ENCODE peak calls at places on chromosomes 4 and X, in eight cellular contexts. U is lower lobe of right lung, S is IMR-90, J is ovary, H is mammary epithelial cell, B is ascending aorta, I is tibial artery, A is pancreas. Q is an unnamed sample. For H3K36me3, the result is how much of the 10 kb centered on the place peaks cover.

GRCh38 chr4:175419120-175419774 is 392.8 kb downstream of the GPM6A start:
- DNase-seq in U (no peak), S (peak), J (no peak), H (peak), B (no peak), I (no peak), A (no peak), Q (no peak)

GRCh38 chr4:125735107-125735506 is 420.4 kb downstream of the FAT4 start:
- DNase-seq in U (no peak), S (peak), J (no peak), H (peak), B (no peak), I (no peak), A (no peak), Q (no peak)

GRCh38 chr4:68817386-68817785 is 1.6 kb downstream of the UGT2B10 start:
- DNase-seq in U (no peak), S (no peak), J (no peak), H (no peak), B (no peak), I (no peak), A (no peak), Q (no peak)

GRCh38 chrX:920234-920799 is 289.7 kb downstream of the SHOX start:
- DNase-seq in U (no peak), S (no peak), J (no peak), H (no peak), B (no peak), I (peak), A (no peak), Q (no peak)

GRCh38 chr4:125432078-125432477 is 117.3 kb downstream of the FAT4 start:
- DNase-seq in U (no peak), S (peak), J (no peak), H (no peak), B (no peak), I (no peak), A (no peak), Q (no peak)

GRCh38 chr4:99949999-99950912 is at the start of gene H2AZ1:
- DNase-seq in U (peak), S (peak), J (peak), H (peak), B (peak), I (peak), A (peak), Q (no peak)

GRCh38 chrX:100083146-100083715 is 326.8 kb downstream of the PCDH19 start:
- DNase-seq in U (no peak), S (no peak), J (no peak), H (peak), B (no peak), I (no peak), A (no peak), Q (no peak)

GRCh38 chr4:104493071-104493831 is 1.4 kb downstream of the CXXC4 start:
- DNase-seq in U (no peak), S (no peak), J (no peak), H (no peak), B (no peak), I (no peak), A (no peak), Q (no peak)

GRCh38 chr4:20592666-20593065 is 107.6 kb upstream of the PACRGL start:
- DNase-seq in U (no peak), S (peak), J (no peak), H (no peak), B (no peak), I (no peak), A (no peak), Q (no peak)

GRCh38 chrX:16739574-16739973 is 20.2 kb downstream of the SYAP1 start:
- DNase-seq in U (no peak), S (no peak), J (no peak), H (no peak), B (no peak), I (no peak), A (no peak), Q (no peak)

GRCh38 chrX:108036298-108036973 is 8.4 kb upstream of the VSIG1 start:
- DNase-seq in U (no peak), S (peak), J (no peak), H (peak), B (no peak), I (no peak), A (no peak), Q (no peak)

GRCh38 chrX:140157611-140158010 is 192.3 kb upstream of the CXorf66 start:
- DNase-seq in U (no peak), S (peak), J (no peak), H (peak), B (no peak), I (no peak), A (no peak), Q (no peak)

GRCh38 chr4:56086073-56086521 is 137.4 kb downstream of the CEP135 start:
- DNase-seq in U (no peak), S (no peak), J (no peak), H (no peak), B (no peak), I (no peak), A (no peak), Q (no peak)

GRCh38 chr4:101693842-101694398 is 96.6 kb upstream of the BANK1 start:
- DNase-seq in U (no peak), S (no peak), J (no peak), H (peak), B (no peak), I (no peak), A (no peak), Q (no peak)

GRCh38 chr4:18860836-18861530 is 839.4 kb upstream of the LCORL start:
- DNase-seq in U (no peak), S (no peak), J (no peak), H (no peak), B (no peak), I (no peak), A (no peak), Q (no peak)

GRCh38 chr4:182925298-182925738 is 8.1 kb upstream of the DCTD start:
- DNase-seq in U (peak), S (peak), J (peak), H (peak), B (no peak), I (peak), A (peak), Q (no peak)

GRCh38 chr4:156830356-156830755 is 141.2 kb downstream of the PDGFC start:
- DNase-seq in U (no peak), S (peak), J (no peak), H (peak), B (no peak), I (no peak), A (no peak), Q (no peak)

GRCh38 chr4:80043534-80043933 is 29.5 kb downstream of the ANTXR2 start:
- DNase-seq in U (no peak), S (peak), J (peak), H (no peak), B (no peak), I (no peak), A (no peak), Q (no peak)

GRCh38 chr4:187354740-187355139 is 631.1 kb upstream of the FAT1 start:
- DNase-seq in U (no peak), S (no peak), J (no peak), H (peak), B (no peak), I (no peak), A (no peak), Q (no peak)
- TF ChIP-seq CTCF in U (no peak), S (no peak), J (no peak), H (no peak), B (no peak), I (no peak), A (no peak), Q (no peak)

DNA sequence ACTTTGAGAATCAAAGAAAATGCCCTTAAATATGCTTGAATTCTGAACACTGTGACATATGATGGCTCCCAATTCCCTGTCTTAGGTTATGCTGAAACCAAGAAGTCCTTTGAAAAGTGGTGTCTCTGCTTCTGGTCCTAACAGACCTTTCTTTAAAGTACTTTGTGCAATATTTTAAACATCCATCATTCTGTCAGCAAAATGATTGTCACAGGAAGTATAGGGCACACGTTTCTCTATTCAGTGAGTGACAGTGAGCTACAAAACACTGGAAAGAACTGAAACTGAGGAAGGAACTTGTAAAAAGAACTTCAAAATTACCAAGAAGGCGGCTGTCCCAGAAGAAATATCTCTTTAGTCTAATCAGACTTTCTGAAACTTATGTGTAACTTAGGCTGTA is 12.2 kb upstream of the NUP54 start:
- DNase-seq in U (no peak), S (no peak), J (no peak), H (no peak), B (no peak), I (no peak), A (no peak), Q (no peak)
- H3K36me3 ChIP-seq in U (half or more), S (under half), J (under half), H (under half), B (under half), I (half or more), A (under half), Q (half or more)

GRCh38 chr4:168771251-168771650 is 238.8 kb downstream of the CBR4 start:
- DNase-seq in U (no peak), S (no peak), J (no peak), H (no peak), B (no peak), I (no peak), A (no peak), Q (no peak)
- TF ChIP-seq CTCF in U (no peak), S (no peak), J (no peak), H (no peak), B (no peak), I (no peak), A (no peak), Q (no peak)

GRCh38 chr4:92262371-92262770 is 41.4 kb upstream of the GRID2 start:
- DNase-seq in U (no peak), S (no peak), J (no peak), H (no peak), B (no peak), I (no peak), A (no peak), Q (no peak)
- H3K36me3 ChIP-seq in U (under half), S (under half), J (under half), H (under half), B (under half), I (under half), A (under half), Q (under half)

DNA sequence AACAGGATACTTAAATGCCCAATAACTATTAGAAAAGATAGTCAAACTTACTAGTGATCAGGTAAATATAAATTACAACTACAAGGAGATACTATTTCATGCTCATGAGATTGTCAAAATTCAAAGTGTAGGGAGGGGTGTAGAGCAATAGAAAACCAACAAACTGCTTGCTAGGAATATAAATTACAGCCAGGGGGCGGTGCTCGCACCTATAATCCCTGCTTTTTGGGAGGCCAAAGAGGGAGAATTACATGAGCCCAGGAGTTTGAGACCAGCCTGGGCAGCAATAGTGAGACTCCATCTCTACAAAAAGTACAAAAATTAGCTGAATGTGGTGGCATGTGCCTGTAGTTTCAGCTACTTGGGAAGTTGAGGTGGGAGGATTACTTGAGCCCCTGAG is 556.5 kb upstream of the NR3C2 start:
- DNase-seq in U (no peak), S (peak), J (no peak), H (peak), B (no peak), I (no peak), A (no peak), Q (no peak)
- TF ChIP-seq CTCF in U (no peak), S (peak), J (no peak), H (peak), B (no peak), I (no peak), A (no peak), Q (no peak)

DNA sequence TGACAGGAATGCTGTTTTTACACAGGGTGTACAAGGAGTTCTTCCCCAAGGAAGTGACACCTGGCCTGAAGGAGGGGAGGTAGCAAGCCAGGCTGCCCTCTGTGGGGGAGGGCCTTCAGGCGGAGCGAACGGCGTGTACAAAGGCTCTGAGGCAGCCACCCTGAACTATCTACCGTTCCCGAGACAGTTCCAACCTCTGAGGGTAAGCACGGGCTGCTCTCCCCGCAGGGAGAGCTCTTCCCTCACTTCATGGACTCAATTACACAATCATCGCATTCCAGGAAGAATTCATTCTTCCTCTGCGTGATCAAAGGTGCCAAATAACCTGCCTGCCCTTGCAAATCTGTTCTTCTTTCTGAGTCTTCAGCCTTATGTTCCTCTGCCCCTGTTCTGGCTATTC is 4.8 kb downstream of the ELK1 start:
- DNase-seq in U (no peak), S (no peak), J (no peak), H (peak), B (no peak), I (no peak), A (no peak), Q (no peak)
- H3K36me3 ChIP-seq in U (under half), S (under half), J (under half), H (under half), B (under half), I (under half), A (under half), Q (under half)

GRCh38 chr4:148026022-148026421 is 294.1 kb downstream of the ARHGAP10 start:
- DNase-seq in U (no peak), S (peak), J (no peak), H (peak), B (no peak), I (no peak), A (no peak), Q (no peak)

GRCh38 chr4:148022975-148023374 is 291.1 kb downstream of the ARHGAP10 start:
- DNase-seq in U (no peak), S (no peak), J (no peak), H (no peak), B (no peak), I (no peak), A (no peak), Q (no peak)

GRCh38 chr4:148023782-148024181 is 291.9 kb downstream of the ARHGAP10 start:
- DNase-seq in U (no peak), S (no peak), J (no peak), H (no peak), B (no peak), I (no peak), A (no peak), Q (no peak)

GRCh38 chr4:148017801-148018200 is 285.9 kb downstream of the ARHGAP10 start:
- DNase-seq in U (no peak), S (no peak), J (no peak), H (no peak), B (no peak), I (no peak), A (peak), Q (no peak)

GRCh38 chr4:148021706-148022105 is 289.8 kb downstream of the ARHGAP10 start:
- DNase-seq in U (no peak), S (no peak), J (no peak), H (no peak), B (no peak), I (no peak), A (no peak), Q (no peak)
- TF ChIP-seq CTCF in U (no peak), S (no peak), J (no peak), H (no peak), B (no peak), I (no peak), A (no peak), Q (no peak)

DNA sequence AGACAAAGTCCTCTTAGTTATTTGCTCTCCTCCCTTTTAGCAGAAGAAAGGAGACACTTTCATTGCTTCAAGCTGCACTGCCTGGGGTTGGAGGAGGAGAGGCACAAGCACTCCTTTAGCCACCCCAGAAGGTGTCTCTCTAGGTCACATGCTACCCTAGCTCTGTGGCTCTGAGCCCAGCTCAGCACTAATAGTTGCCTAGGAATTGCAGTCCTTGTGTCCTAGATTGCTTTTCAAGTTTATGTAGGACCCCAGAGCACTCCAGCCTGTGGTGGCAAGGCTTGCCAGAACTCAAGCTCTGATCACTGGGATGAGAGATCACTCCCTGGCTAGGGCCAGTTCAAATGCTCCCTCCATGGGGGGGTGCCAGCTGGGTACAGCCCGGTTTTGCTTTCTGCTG is 24.5 kb upstream of the LHFPL1 start:
- DNase-seq in U (no peak), S (no peak), J (no peak), H (no peak), B (no peak), I (no peak), A (no peak), Q (no peak)
- H3K36me3 ChIP-seq in U (under half), S (under half), J (under half), H (under half), B (under half), I (under half), A (under half), Q (under half)

Q was measured in vagina.